ENCODE peak calls at places on chromosomes 7 and 10, in eight cellular contexts. One of them, this sample, is unnamed.

GRCh38 chr10:78336402-78336791 is 302.7 kb downstream of the RPS24 start:
- DNase-seq in neural progenitor cell: no peak
- DNase-seq in ovary: no peak
- DNase-seq in stimulated activated CD4-positive, alpha-beta T cell treated with anti-CD3 and anti-CD28 coated beads, Interleukin-12 subunit alpha, Interleukin-12 subunit beta, amount 100 ng/mL, for 48 hours: no peak
- DNase-seq in thoracic aorta: no peak
- DNase-seq in colonic mucosa: peak
- DNase-seq in RPMI8226: no peak
- DNase-seq in activated naive CD8-positive, alpha-beta T cell treated with anti-CD3 and anti-CD28 coated beads for 36 hours: no peak
- DNase-seq in this sample: no peak

GRCh38 chr10:77784856-77785255 is 141.7 kb downstream of the DLG5 start:
- DNase-seq in neural progenitor cell: no peak
- DNase-seq in ovary: no peak
- DNase-seq in stimulated activated CD4-positive, alpha-beta T cell treated with anti-CD3 and anti-CD28 coated beads, Interleukin-12 subunit alpha, Interleukin-12 subunit beta, amount 100 ng/mL, for 48 hours: no peak
- DNase-seq in thoracic aorta: no peak
- DNase-seq in colonic mucosa: no peak
- DNase-seq in RPMI8226: no peak
- DNase-seq in activated naive CD8-positive, alpha-beta T cell treated with anti-CD3 and anti-CD28 coated beads for 36 hours: no peak
- DNase-seq in this sample: no peak

GRCh38 chr7:123647106-123647730 is 8.4 kb upstream of the LMOD2 start:
- DNase-seq in neural progenitor cell: no peak
- DNase-seq in ovary: no peak
- DNase-seq in stimulated activated CD4-positive, alpha-beta T cell treated with anti-CD3 and anti-CD28 coated beads, Interleukin-12 subunit alpha, Interleukin-12 subunit beta, amount 100 ng/mL, for 48 hours: no peak
- DNase-seq in thoracic aorta: no peak
- DNase-seq in colonic mucosa: no peak
- DNase-seq in RPMI8226: no peak
- DNase-seq in activated naive CD8-positive, alpha-beta T cell treated with anti-CD3 and anti-CD28 coated beads for 36 hours: no peak
- DNase-seq in this sample: no peak

GRCh38 chr7:115838829-115839228 is 191.7 kb downstream of the TFEC start:
- DNase-seq in neural progenitor cell: no peak
- DNase-seq in ovary: no peak
- DNase-seq in stimulated activated CD4-positive, alpha-beta T cell treated with anti-CD3 and anti-CD28 coated beads, Interleukin-12 subunit alpha, Interleukin-12 subunit beta, amount 100 ng/mL, for 48 hours: no peak
- DNase-seq in thoracic aorta: no peak
- DNase-seq in colonic mucosa: no peak
- DNase-seq in RPMI8226: no peak
- DNase-seq in activated naive CD8-positive, alpha-beta T cell treated with anti-CD3 and anti-CD28 coated beads for 36 hours: no peak
- DNase-seq in this sample: no peak

GRCh38 chr7:16062269-16062668 is 359.1 kb downstream of the CRPPA start:
- DNase-seq in neural progenitor cell: no peak
- DNase-seq in ovary: no peak
- DNase-seq in stimulated activated CD4-positive, alpha-beta T cell treated with anti-CD3 and anti-CD28 coated beads, Interleukin-12 subunit alpha, Interleukin-12 subunit beta, amount 100 ng/mL, for 48 hours: no peak
- DNase-seq in thoracic aorta: no peak
- DNase-seq in colonic mucosa: no peak
- DNase-seq in RPMI8226: no peak
- DNase-seq in activated naive CD8-positive, alpha-beta T cell treated with anti-CD3 and anti-CD28 coated beads for 36 hours: no peak
- DNase-seq in this sample: no peak

GRCh38 chr7:81684513-81685262 is 85.2 kb downstream of the HGF start:
- DNase-seq in neural progenitor cell: peak
- DNase-seq in ovary: peak
- DNase-seq in stimulated activated CD4-positive, alpha-beta T cell treated with anti-CD3 and anti-CD28 coated beads, Interleukin-12 subunit alpha, Interleukin-12 subunit beta, amount 100 ng/mL, for 48 hours: no peak
- DNase-seq in thoracic aorta: peak
- DNase-seq in colonic mucosa: peak
- DNase-seq in RPMI8226: peak
- DNase-seq in activated naive CD8-positive, alpha-beta T cell treated with anti-CD3 and anti-CD28 coated beads for 36 hours: no peak
- DNase-seq in this sample: peak

GRCh38 chr10:114801411-114801813 is 20.2 kb upstream of the FHIP2A start:
- DNase-seq in neural progenitor cell: no peak
- DNase-seq in ovary: no peak
- DNase-seq in stimulated activated CD4-positive, alpha-beta T cell treated with anti-CD3 and anti-CD28 coated beads, Interleukin-12 subunit alpha, Interleukin-12 subunit beta, amount 100 ng/mL, for 48 hours: no peak
- DNase-seq in thoracic aorta: no peak
- DNase-seq in colonic mucosa: no peak
- DNase-seq in RPMI8226: peak
- DNase-seq in activated naive CD8-positive, alpha-beta T cell treated with anti-CD3 and anti-CD28 coated beads for 36 hours: no peak
- DNase-seq in this sample: no peak

GRCh38 chr7:82319674-82320118 is 123.9 kb downstream of the CACNA2D1 start:
- DNase-seq in neural progenitor cell: peak
- DNase-seq in ovary: peak
- DNase-seq in stimulated activated CD4-positive, alpha-beta T cell treated with anti-CD3 and anti-CD28 coated beads, Interleukin-12 subunit alpha, Interleukin-12 subunit beta, amount 100 ng/mL, for 48 hours: no peak
- DNase-seq in thoracic aorta: peak
- DNase-seq in colonic mucosa: peak
- DNase-seq in RPMI8226: no peak
- DNase-seq in activated naive CD8-positive, alpha-beta T cell treated with anti-CD3 and anti-CD28 coated beads for 36 hours: no peak
- DNase-seq in this sample: no peak

GRCh38 chr10:63286340-63286739 is 153.2 kb downstream of the NRBF2 start:
- DNase-seq in neural progenitor cell: no peak
- DNase-seq in ovary: no peak
- DNase-seq in stimulated activated CD4-positive, alpha-beta T cell treated with anti-CD3 and anti-CD28 coated beads, Interleukin-12 subunit alpha, Interleukin-12 subunit beta, amount 100 ng/mL, for 48 hours: no peak
- DNase-seq in thoracic aorta: no peak
- DNase-seq in colonic mucosa: no peak
- DNase-seq in RPMI8226: no peak
- DNase-seq in activated naive CD8-positive, alpha-beta T cell treated with anti-CD3 and anti-CD28 coated beads for 36 hours: no peak
- DNase-seq in this sample: no peak

This sample was measured in GM13976.